ENCODE peak calls at places on chromosomes 11 and 22, in seven cellular contexts. V, M, B, S, W, D and I are unnamed samples.

GRCh38 chr11:115606223-115607220 is 102.3 kb upstream of the CADM1 start:
- DNase-seq in V (peak), M (no peak), B (no peak), S (no peak), W (no peak), D (no peak), I (no peak)

GRCh38 chr11:103016031-103016430 is 60.5 kb upstream of the MMP13 start:
- DNase-seq in V (no peak), M (no peak), B (no peak), S (no peak), W (no peak), D (no peak), I (no peak)

GRCh38 chr11:62193954-62194353 is 3.9 kb downstream of the SCGB1D1 start:
- DNase-seq in V (no peak), M (no peak), B (no peak), S (no peak), W (no peak), D (no peak), I (peak)

GRCh38 chr11:34262601-34263081 is 95.2 kb downstream of the ABTB2 start:
- DNase-seq in V (peak), M (no peak), B (no peak), S (no peak), W (no peak), D (no peak), I (no peak)

GRCh38 chr11:63805844-63806415 is 7.3 kb upstream of the SPINDOC start:
- DNase-seq in V (no peak), M (no peak), B (no peak), S (no peak), W (no peak), D (no peak), I (no peak)

GRCh38 chr11:26950260-26950719 is 43.6 kb upstream of the FIBIN start:
- DNase-seq in V (no peak), M (no peak), B (no peak), S (no peak), W (no peak), D (no peak), I (no peak)

GRCh38 chr11:43508511-43508918 is 149.8 kb downstream of the TTC17 start:
- DNase-seq in V (no peak), M (no peak), B (no peak), S (no peak), W (no peak), D (no peak), I (no peak)

GRCh38 chr22:36538529-36538928 is 9.6 kb upstream of the EIF3D start:
- DNase-seq in V (no peak), M (no peak), B (no peak), S (no peak), W (no peak), D (no peak), I (no peak)

GRCh38 chr22:42991010-42991651 is 23.8 kb downstream of the PACSIN2 start:
- DNase-seq in V (no peak), M (no peak), B (no peak), S (no peak), W (no peak), D (no peak), I (no peak)

GRCh38 chr11:65417702-65418430 is 4.7 kb upstream of the NEAT1 start:
- DNase-seq in V (peak), M (no peak), B (no peak), S (no peak), W (no peak), D (no peak), I (peak)

GRCh38 chr11:73520358-73521061 is 77.4 kb downstream of the FAM168A start:
- DNase-seq in V (peak), M (no peak), B (no peak), S (peak), W (no peak), D (no peak), I (no peak)

GRCh38 chr11:65439331-65440181 is 17.0 kb downstream of the NEAT1 start:
- DNase-seq in V (no peak), M (no peak), B (no peak), S (no peak), W (no peak), D (no peak), I (peak)

GRCh38 chr11:134658481-134659080 is 246.5 kb upstream of the B3GAT1 start:
- DNase-seq in V (no peak), M (no peak), B (no peak), S (no peak), W (no peak), D (no peak), I (no peak)

GRCh38 chr11:60785806-60786361 is 751 bp downstream of the MS4A10 start:
- DNase-seq in V (no peak), M (no peak), B (no peak), S (no peak), W (no peak), D (no peak), I (peak)

GRCh38 chr11:75721852-75722668 is 4.4 kb downstream of the MOGAT2 start:
- DNase-seq in V (no peak), M (no peak), B (no peak), S (no peak), W (no peak), D (peak), I (no peak)

GRCh38 chr22:37283393-37283937 is 1.2 kb downstream of the CYTH4 start:
- DNase-seq in V (peak), M (no peak), B (no peak), S (no peak), W (no peak), D (no peak), I (no peak)

GRCh38 chr11:16271258-16271657 is 85.1 kb downstream of the SOX6 start:
- DNase-seq in V (no peak), M (no peak), B (no peak), S (no peak), W (no peak), D (no peak), I (peak)

GRCh38 chr11:123678246-123678645 is 23.8 kb upstream of the SCN3B start:
- DNase-seq in V (no peak), M (no peak), B (no peak), S (no peak), W (no peak), D (no peak), I (no peak)
- TF ChIP-seq TAF1 in V (no peak), M (no peak), B (no peak), S (no peak), W (no peak), D (no peak), I (no peak)

GRCh38 chr11:17446482-17446881 is 30.2 kb downstream of the ABCC8 start:
- DNase-seq in V (no peak), M (no peak), B (no peak), S (no peak), W (no peak), D (no peak), I (no peak)

GRCh38 chr11:17443926-17444690 is 32.5 kb downstream of the ABCC8 start:
- DNase-seq in V (no peak), M (no peak), B (no peak), S (no peak), W (no peak), D (no peak), I (no peak)

GRCh38 chr11:17443000-17443399 is 33.6 kb downstream of the ABCC8 start:
- DNase-seq in V (no peak), M (no peak), B (no peak), S (no peak), W (no peak), D (no peak), I (no peak)

GRCh38 chr11:17443423-17443822 is 33.2 kb downstream of the ABCC8 start:
- DNase-seq in V (no peak), M (no peak), B (no peak), S (no peak), W (no peak), D (no peak), I (no peak)

GRCh38 chr11:17445240-17445795 is 31.3 kb downstream of the ABCC8 start:
- DNase-seq in V (no peak), M (no peak), B (no peak), S (no peak), W (no peak), D (no peak), I (no peak)
- TF ChIP-seq TAF1 in V (no peak), M (no peak), B (no peak), S (no peak), W (no peak), D (no peak), I (no peak)

GRCh38 chr22:20437253-20438065 is at the start of gene SCARF2:
- DNase-seq in V (peak), M (no peak), B (no peak), S (no peak), W (no peak), D (no peak), I (no peak)
- TF ChIP-seq TAF1 in V (no peak), M (no peak), B (no peak), S (no peak), W (no peak), D (no peak), I (no peak)

DNA sequence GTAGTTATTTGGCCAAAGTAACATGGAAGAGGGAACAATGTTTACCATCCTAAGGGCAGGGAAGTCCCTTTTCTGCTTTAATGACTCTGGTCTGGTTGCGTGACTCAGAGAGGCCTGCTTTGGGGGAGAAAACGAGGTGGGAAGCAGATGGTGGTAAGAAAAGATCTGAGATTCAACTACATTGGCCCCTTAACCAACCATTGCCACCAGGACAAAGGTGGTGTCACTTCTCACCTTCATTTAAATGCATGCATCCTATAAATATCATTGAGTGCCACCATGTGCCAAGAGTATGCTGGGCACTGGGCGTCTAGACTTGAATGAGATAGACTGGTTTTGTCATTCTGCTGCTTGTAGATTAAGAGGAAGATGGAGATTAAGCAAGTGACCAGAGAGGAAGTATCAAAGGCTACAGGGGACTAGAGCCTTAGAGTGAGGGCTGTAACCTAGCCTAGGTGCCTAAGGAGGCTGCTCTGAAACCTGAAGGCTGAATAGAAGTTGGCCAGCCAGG is 3.6 kb upstream of the SORL1 start:
- DNase-seq in V (no peak), M (no peak), B (no peak), S (no peak), W (no peak), D (no peak), I (no peak)
- TF ChIP-seq TAF1 in V (no peak), M (peak), B (no peak), S (no peak), W (no peak), D (no peak), I (no peak)

DNA sequence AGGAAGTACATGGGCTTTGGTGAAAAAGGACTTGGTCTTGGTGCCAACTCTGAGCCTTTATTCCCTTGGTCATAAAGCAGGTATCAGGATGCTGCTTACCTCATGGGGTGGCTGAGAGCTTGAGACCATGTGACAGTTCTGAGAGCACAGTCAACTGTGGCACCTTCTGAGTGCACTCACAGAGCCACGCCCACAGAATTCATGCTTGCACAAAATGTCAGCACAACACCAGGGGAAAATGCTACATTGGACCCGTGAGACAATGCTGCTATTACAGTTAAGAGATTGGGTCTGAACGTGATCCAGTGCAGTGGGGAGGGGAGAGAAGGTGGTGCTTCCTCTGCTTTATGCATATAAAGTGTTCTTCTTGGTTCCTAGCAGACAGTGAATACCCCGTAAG is 79.5 kb upstream of the SPON1 start:
- DNase-seq in V (no peak), M (no peak), B (no peak), S (no peak), W (peak), D (no peak), I (no peak)
- TF ChIP-seq TAF1 in V (no peak), M (no peak), B (no peak), S (no peak), W (no peak), D (no peak), I (no peak)

GRCh38 chr11:124717421-124717785 is 22.3 kb upstream of the NRGN start:
- DNase-seq in V (no peak), M (no peak), B (no peak), S (no peak), W (no peak), D (no peak), I (no peak)

GRCh38 chr11:124719534-124719933 is 20.2 kb upstream of the NRGN start:
- DNase-seq in V (no peak), M (no peak), B (no peak), S (no peak), W (no peak), D (no peak), I (no peak)

GRCh38 chr11:124717786-124718634 is 21.7 kb upstream of the NRGN start:
- DNase-seq in V (peak), M (no peak), B (no peak), S (no peak), W (no peak), D (peak), I (no peak)

GRCh38 chr11:124718801-124719200 is 20.9 kb upstream of the NRGN start:
- DNase-seq in V (no peak), M (no peak), B (no peak), S (no peak), W (no peak), D (no peak), I (no peak)

GRCh38 chr11:124716596-124716995 is 23.1 kb upstream of the NRGN start:
- DNase-seq in V (no peak), M (no peak), B (no peak), S (no peak), W (no peak), D (no peak), I (no peak)
- TF ChIP-seq TAF1 in V (no peak), M (no peak), B (no peak), S (no peak), W (no peak), D (no peak), I (no peak)

GRCh38 chr22:50314081-50314454 is 6.6 kb upstream of the PLXNB2 start:
- DNase-seq in V (peak), M (no peak), B (no peak), S (no peak), W (peak), D (no peak), I (no peak)
- TF ChIP-seq TAF1 in V (no peak), M (no peak), B (no peak), S (no peak), W (no peak), D (no peak), I (no peak)

GRCh38 chr11:128714121-128714520 is 20.2 kb downstream of the FLI1 start:
- DNase-seq in V (no peak), M (no peak), B (no peak), S (no peak), W (no peak), D (no peak), I (no peak)

GRCh38 chr11:128716231-128716630 is 22.4 kb downstream of the FLI1 start:
- DNase-seq in V (no peak), M (no peak), B (no peak), S (no peak), W (no peak), D (no peak), I (no peak)

GRCh38 chr11:128715691-128716153 is 21.9 kb downstream of the FLI1 start:
- DNase-seq in V (no peak), M (no peak), B (no peak), S (no peak), W (no peak), D (no peak), I (no peak)

GRCh38 chr11:128713595-128713994 is 19.7 kb downstream of the FLI1 start:
- DNase-seq in V (no peak), M (no peak), B (no peak), S (no peak), W (no peak), D (no peak), I (no peak)

DNA sequence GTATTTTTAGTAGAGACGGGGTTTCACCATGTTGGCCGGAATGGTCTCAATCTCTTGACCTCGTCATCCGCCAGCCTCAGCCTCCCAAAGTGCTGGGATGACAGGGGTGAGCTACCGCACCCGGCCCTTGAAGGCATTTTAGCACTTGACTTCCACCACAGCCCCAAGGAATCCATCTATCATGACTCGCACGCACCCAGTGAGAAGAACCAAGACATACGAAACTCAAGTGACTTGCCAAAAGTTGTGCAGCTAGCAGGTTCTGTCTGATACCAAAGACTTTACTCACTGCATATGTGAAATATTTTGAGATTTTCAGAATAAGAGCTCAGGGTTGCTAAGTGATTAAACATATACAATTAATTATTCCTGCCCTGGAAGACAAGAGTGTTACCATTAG is 21.0 kb downstream of the FLI1 start:
- DNase-seq in V (no peak), M (no peak), B (no peak), S (no peak), W (no peak), D (no peak), I (no peak)
- TF ChIP-seq TAF1 in V (no peak), M (no peak), B (no peak), S (no peak), W (no peak), D (no peak), I (no peak)

GRCh38 chr22:49015993-49016908 is 811.4 kb downstream of the BRD1 start:
- DNase-seq in V (peak), M (no peak), B (no peak), S (no peak), W (no peak), D (peak), I (no peak)

GRCh38 chr22:49015459-49015858 is 812.2 kb downstream of the BRD1 start:
- DNase-seq in V (peak), M (no peak), B (no peak), S (no peak), W (no peak), D (no peak), I (no peak)

GRCh38 chr22:49017769-49018330 is 809.8 kb downstream of the BRD1 start:
- DNase-seq in V (peak), M (no peak), B (no peak), S (no peak), W (no peak), D (no peak), I (no peak)

GRCh38 chr22:49018601-49019000 is 809.1 kb downstream of the BRD1 start:
- DNase-seq in V (no peak), M (no peak), B (no peak), S (no peak), W (no peak), D (no peak), I (no peak)

DNA sequence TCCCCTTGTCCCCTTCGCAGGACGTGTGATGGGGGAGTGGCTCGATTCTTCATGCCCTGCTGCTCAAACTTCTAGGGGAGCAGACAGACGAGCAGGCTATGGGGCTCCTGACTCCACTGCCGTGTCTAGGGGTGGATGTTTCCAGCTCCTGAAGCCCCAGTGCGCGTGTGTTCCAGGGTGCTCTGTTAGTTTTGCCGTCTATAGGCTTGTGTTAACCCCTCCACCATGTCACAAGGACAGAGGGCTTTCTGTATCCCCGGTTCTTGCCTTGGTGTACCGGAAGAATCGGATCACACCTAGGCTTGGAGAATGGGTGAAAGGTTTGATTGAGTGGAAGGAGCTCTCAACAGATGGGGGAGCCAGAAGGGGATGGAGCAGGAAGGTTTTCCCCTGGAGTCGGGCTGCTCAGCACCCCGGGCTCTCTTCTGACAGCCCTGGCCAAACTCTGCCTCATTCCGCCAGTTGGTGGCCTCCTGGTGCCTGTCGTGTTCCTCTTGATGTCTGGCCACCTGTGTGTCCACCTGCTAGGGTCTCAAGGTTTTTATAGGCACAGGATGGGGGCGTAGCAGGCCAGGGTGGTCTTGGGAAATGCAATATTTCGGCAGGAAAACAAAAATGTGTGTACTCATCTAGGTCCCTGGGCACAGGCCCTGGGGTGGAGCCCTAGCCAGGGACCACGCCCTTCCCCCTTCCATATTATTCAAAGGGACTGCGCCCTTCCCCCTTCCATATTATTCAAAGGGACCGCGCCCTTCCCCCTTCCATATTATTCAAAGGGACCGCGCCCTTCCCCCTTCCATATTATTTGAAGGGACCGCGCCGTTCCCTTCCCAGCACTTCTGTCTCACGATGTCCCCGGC is 810.5 kb downstream of the BRD1 start:
- DNase-seq in V (no peak), M (no peak), B (no peak), S (no peak), W (no peak), D (no peak), I (no peak)
- TF ChIP-seq TAF1 in V (no peak), M (no peak), B (no peak), S (no peak), W (no peak), D (no peak), I (no peak)

DNA sequence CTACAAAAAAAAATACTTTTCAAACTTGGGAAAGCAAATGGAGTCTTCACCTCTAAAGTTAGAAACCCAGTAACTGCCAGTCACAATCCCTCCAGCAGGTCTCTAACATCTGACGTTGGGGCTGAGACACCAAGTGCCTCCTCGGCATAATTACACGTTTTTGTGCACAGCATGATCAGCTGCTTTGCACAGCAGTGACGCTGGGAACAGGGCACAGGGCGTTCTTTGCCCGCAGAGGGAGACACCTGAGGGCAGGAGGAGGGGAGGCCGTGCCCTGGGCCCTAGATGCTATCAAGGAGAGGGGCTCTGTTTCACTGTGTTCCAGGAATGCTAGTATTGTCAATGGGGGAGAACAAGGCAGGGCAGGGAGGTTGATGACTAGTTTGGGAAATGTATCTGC is 120.1 kb downstream of the PARVA start:
- DNase-seq in V (no peak), M (no peak), B (no peak), S (no peak), W (no peak), D (no peak), I (no peak)
- TF ChIP-seq TAF1 in V (no peak), M (no peak), B (no peak), S (no peak), W (no peak), D (no peak), I (no peak)